ENCODE peak calls at places on chromosomes 11 and 22, in four cellular contexts. E is SK-N-SH, N is mammary epithelial cell, P is H9. B is an unnamed sample. For H4K20me1, the result is how much of the 10 kb centered on the place peaks cover.

GRCh38 chr11:71330996-71331395 is 78.6 kb upstream of the SHANK2 start:
- DNase-seq in E (no peak), N (no peak), P (no peak), B (no peak)

GRCh38 chr11:120211522-120212258 is 858 bp downstream of the OAF start:
- DNase-seq in P (no peak), N (no peak), E (no peak), B (peak)

GRCh38 chr11:64659417-64660144 is 63.4 kb downstream of the NRXN2 start:
- DNase-seq in P (no peak), E (no peak), N (peak), B (peak)

GRCh38 chr11:111591187-111591960 is 10.9 kb upstream of the SIK2 start:
- DNase-seq in E (no peak), P (no peak), N (no peak), B (no peak)

GRCh38 chr11:126528075-126528474 is 172.6 kb downstream of the ST3GAL4 start:
- DNase-seq in N (no peak), P (no peak), E (no peak), B (no peak)

GRCh38 chr22:33073989-33074391 is 15.8 kb upstream of the SYN3 start:
- DNase-seq in P (no peak), E (no peak), N (peak), B (peak)

GRCh38 chr11:2777871-2778629 is 78.3 kb upstream of the KCNQ1OT1 start:
- DNase-seq in N (no peak), E (peak), P (peak), B (no peak)

GRCh38 chr11:16946477-16947282 is 67.5 kb downstream of the PLEKHA7 start:
- DNase-seq in E (no peak), N (no peak), P (no peak), B (no peak)

GRCh38 chr22:22943521-22944267 is 56.1 kb downstream of the IGLL5 start:
- DNase-seq in P (peak), E (peak), N (no peak), B (no peak)

GRCh38 chr22:40533712-40534378 is 102.7 kb downstream of the MRTFA start:
- DNase-seq in N (peak), P (no peak), E (no peak), B (peak)

GRCh38 chr11:62444271-62444833 is 25.5 kb downstream of the SCGB1A1 start:
- DNase-seq in N (no peak), E (peak), P (peak), B (no peak)

GRCh38 chr11:65316979-65317786 is 2.5 kb downstream of the CDC42EP2 start:
- DNase-seq in E (no peak), P (peak), N (peak), B (peak)

GRCh38 chr11:47216141-47216798 is 1.5 kb downstream of the DDB2 start:
- DNase-seq in E (peak), N (peak), P (no peak), B (peak)

GRCh38 chr22:38236786-38237185 is 35.0 kb downstream of the MAFF start:
- DNase-seq in E (no peak), N (no peak), P (no peak), B (peak)

GRCh38 chr11:64694821-64695365 is 28.1 kb downstream of the NRXN2 start:
- DNase-seq in N (no peak), E (peak), P (peak), B (no peak)

GRCh38 chr11:117421041-117421440 is 93.4 kb downstream of the CEP164 start:
- DNase-seq in N (no peak), E (no peak), P (no peak), B (no peak)

GRCh38 chr11:107928767-107929507 is 689 bp downstream of the RAB39A start:
- DNase-seq in E (peak), N (no peak), P (peak), B (no peak)

GRCh38 chr11:69515271-69516245 is 34.1 kb downstream of the LINC01488 start:
- DNase-seq in N (no peak), E (no peak), P (no peak), B (no peak)

GRCh38 chr22:39490135-39490798 is 11.8 kb upstream of the MIEF1 start:
- DNase-seq in E (peak), P (peak), N (peak), B (peak)

GRCh38 chr11:47950396-47950795 is 30.0 kb upstream of the PTPRJ start:
- DNase-seq in N (no peak), E (no peak), P (no peak), B (no peak)

GRCh38 chr11:102269927-102270326 is 47.4 kb upstream of the BIRC3 start:
- DNase-seq in N (peak), E (no peak), P (no peak), B (peak)

GRCh38 chr11:15213471-15214231 is 98.9 kb downstream of the INSC start:
- DNase-seq in N (no peak), P (no peak), E (no peak), B (no peak)

GRCh38 chr11:78469905-78470304 is 52.3 kb upstream of the GAB2 start:
- DNase-seq in E (no peak), P (no peak), N (no peak), B (no peak)

GRCh38 chr11:64245797-64246623 is 733 bp downstream of the PPP1R14B start:
- DNase-seq in P (no peak), N (peak), E (peak), B (peak)

GRCh38 chr11:70900540-70900939 is 351.8 kb downstream of the SHANK2 start:
- DNase-seq in E (no peak), P (no peak), N (no peak), B (no peak)

GRCh38 chr11:19646308-19646707 is 66.3 kb upstream of the NAV2 start:
- DNase-seq in E (no peak), P (no peak), N (no peak), B (no peak)

GRCh38 chr11:69645801-69646492 is 5.0 kb downstream of the CCND1 start:
- DNase-seq in E (no peak), N (no peak), P (peak), B (no peak)

GRCh38 chr22:38861170-38861874 is 10.7 kb downstream of the CBX6 start:
- DNase-seq in P (peak), N (no peak), E (no peak), B (no peak)

GRCh38 chr22:46063861-46064235 is 86.5 kb upstream of the PPARA start:
- DNase-seq in E (no peak), N (peak), P (no peak), B (peak)

GRCh38 chr22:40436460-40437431 is 66.4 kb downstream of the SGSM3 start:
- DNase-seq in P (no peak), E (peak), N (peak), B (peak)

GRCh38 chr11:129728571-129728970 is 87.1 kb upstream of the TMEM45B start:
- DNase-seq in E (no peak), N (no peak), P (no peak), B (peak)

GRCh38 chr11:35289821-35290220 is 129.5 kb downstream of the SLC1A2 start:
- DNase-seq in E (no peak), P (no peak), N (no peak), B (peak)

GRCh38 chr11:65468874-65469333 is 29.9 kb upstream of the MALAT1 start:
- DNase-seq in E (peak), P (peak), N (peak), B (peak)

GRCh38 chr11:122661182-122661945 is 5.8 kb downstream of the UBASH3B start:
- DNase-seq in E (no peak), P (no peak), N (peak), B (peak)

GRCh38 chr22:50469377-50470305 is 5.2 kb downstream of the SBF1 start:
- DNase-seq in N (peak), P (peak), E (no peak), B (peak)

GRCh38 chr11:115500547-115501503 is 3.4 kb downstream of the CADM1 start:
- DNase-seq in N (peak), E (peak), P (no peak), B (no peak)

GRCh38 chr11:88480217-88480616 is 142.7 kb upstream of the CTSC start:
- DNase-seq in N (peak), E (no peak), P (no peak), B (peak)

GRCh38 chr11:68357568-68357967 is 45.2 kb downstream of the LRP5 start:
- DNase-seq in E (no peak), N (no peak), P (no peak), B (no peak)
- H4K20me1 ChIP-seq in E (under half), N (under half), P (under half), B (under half)

DNA sequence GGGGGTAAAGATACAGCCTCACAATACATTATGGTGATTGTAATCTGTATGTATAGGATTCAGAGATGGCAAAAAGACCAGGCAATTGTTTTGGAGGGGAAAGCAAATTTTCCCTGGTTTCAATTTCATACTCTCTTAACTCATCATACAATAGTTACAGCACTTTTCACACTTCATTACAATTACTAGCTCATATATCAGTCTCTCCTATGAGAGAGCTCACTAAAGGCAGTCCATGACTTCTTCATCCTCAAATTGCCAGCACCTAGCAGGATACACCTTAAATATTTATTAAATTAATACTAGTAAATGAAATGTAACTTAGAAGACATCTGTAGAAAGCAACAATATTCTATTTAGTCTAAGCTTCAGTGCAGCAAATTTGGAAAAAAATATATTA is 28.0 kb downstream of the PICALM start:
- DNase-seq in P (no peak), N (no peak), E (no peak), B (no peak)
- H4K20me1 ChIP-seq in P (under half), N (under half), E (half or more), B (under half)

GRCh38 chr11:112999518-112999917 is 38.3 kb downstream of the NCAM1 start:
- DNase-seq in N (peak), E (peak), P (no peak), B (no peak)

GRCh38 chr11:112995423-112996084 is 34.3 kb downstream of the NCAM1 start:
- DNase-seq in E (no peak), P (no peak), N (no peak), B (no peak)

GRCh38 chr11:113001709-113002108 is 40.5 kb downstream of the NCAM1 start:
- DNase-seq in P (no peak), E (no peak), N (no peak), B (no peak)

GRCh38 chr11:112996924-112997323 is 35.7 kb downstream of the NCAM1 start:
- DNase-seq in E (no peak), P (no peak), N (no peak), B (no peak)

GRCh38 chr11:112997829-112998228 is 36.6 kb downstream of the NCAM1 start:
- DNase-seq in P (peak), N (no peak), E (no peak), B (no peak)
- H4K20me1 ChIP-seq in P (under half), N (under half), E (under half), B (under half)

DNA sequence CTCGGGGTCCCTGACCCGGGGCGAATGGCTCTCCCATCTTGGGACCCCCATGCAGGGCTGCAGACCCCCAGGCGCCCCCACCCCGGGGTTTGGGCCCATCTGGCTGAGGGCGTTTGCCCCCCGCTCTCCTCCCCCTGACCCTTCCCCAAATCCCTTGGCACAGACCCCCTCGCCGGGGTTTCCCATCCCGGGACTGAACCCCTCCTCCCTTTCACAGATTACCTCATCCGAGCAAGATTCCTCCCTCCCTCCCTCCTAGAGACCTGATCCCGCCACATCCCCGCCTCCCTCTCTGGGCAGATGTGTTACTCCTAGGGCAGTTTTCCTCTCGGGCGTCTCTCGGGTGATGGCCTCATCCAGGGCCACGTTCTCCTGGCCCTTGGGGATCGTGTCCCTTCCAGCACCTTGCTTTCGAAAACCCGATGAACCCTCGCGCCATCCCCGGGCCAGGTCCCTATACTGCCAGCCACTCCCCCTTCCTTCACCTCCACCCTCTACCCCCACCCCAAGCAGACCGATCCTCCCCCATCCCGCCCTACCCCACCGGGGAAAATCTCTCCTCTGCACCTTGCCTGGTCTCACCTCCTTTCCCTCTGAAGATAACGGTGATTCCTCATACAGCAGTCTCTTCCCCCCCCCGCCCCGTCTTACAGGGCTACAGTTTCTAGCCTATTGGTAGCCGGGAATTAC is 899 bp downstream of the KMT2A start:
- DNase-seq in N (peak), P (peak), E (peak), B (peak)
- H4K20me1 ChIP-seq in N (under half), P (under half), E (under half), B (under half)

DNA sequence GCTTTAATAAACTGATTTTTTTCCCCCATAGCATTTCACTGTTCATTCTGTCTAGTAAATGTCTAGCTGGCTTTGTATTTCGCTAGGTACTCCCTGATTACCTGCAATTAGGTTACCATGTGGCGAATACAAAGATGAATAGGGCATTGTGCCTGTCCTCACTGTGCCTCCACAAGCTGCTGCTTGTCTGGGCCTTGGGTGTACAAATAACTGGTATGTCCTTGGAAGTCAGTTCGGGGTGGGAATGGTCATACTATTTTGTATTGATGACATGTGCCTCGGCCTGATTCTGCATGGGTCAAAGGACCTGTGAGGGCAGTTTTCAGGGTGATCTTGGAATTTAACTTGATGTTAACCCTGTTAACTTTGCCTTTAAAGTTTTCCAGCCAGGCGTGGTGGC is 11.4 kb downstream of the RBM4 start:
- DNase-seq in N (no peak), P (no peak), E (no peak), B (no peak)
- H4K20me1 ChIP-seq in N (under half), P (under half), E (half or more), B (half or more)

GRCh38 chr22:28800308-28801041 is at the start of gene XBP1:
- DNase-seq in N (peak), P (peak), E (peak), B (peak)

GRCh38 chr22:28798810-28799124 is 1.6 kb downstream of the XBP1 start:
- DNase-seq in N (no peak), P (no peak), E (no peak), B (no peak)

GRCh38 chr22:28801845-28802594 is 1.7 kb upstream of the XBP1 start:
- DNase-seq in P (no peak), N (no peak), E (no peak), B (no peak)

GRCh38 chr22:28799834-28800307 is 498 bp downstream of the XBP1 start:
- DNase-seq in N (peak), P (peak), E (peak), B (peak)

DNA sequence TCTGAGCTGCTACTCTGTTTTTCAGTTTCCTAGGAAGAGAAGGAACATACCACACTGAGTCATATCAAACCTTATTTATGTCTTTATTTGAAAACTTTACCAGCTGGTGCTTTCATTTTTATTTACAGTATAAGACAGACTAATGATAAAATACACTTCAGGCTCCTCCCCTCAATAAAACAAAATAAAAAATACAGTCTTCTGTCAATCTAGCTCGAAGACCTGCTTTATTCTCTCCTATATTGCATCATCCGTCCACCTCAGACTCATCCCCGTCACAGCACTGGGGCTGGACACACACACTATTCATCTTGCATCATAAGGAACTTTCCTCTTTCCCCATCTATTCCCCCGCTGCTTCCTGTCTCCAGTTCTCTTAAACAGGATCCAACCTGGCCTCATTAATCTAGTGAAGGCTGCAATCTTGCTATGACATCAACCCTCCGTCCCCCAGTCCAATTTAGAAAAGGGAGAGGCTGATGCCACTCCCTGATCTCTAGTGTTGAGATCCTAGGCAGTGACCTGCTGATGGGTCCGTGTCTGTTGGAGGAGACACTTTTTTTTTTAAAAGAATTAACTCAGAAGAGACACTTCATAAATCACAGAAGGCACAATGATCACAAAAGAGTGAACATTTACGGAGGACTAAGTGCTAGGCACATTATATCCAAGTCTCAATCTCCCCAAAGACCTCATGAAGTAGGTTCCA is 1.1 kb downstream of the XBP1 start:
- DNase-seq in E (peak), P (no peak), N (peak), B (peak)
- H4K20me1 ChIP-seq in E (under half), P (under half), N (under half), B (under half)

GRCh38 chr11:10528121-10528520 is 12.9 kb downstream of the RNF141 start:
- DNase-seq in P (no peak), N (no peak), E (no peak), B (no peak)
- H4K20me1 ChIP-seq in P (under half), N (under half), E (under half), B (under half)

GRCh38 chr11:73386026-73386425 is 9.8 kb downstream of the RELT start:
- DNase-seq in E (no peak), P (no peak), N (no peak), B (no peak)
- H4K20me1 ChIP-seq in E (under half), P (under half), N (under half), B (half or more)

DNA sequence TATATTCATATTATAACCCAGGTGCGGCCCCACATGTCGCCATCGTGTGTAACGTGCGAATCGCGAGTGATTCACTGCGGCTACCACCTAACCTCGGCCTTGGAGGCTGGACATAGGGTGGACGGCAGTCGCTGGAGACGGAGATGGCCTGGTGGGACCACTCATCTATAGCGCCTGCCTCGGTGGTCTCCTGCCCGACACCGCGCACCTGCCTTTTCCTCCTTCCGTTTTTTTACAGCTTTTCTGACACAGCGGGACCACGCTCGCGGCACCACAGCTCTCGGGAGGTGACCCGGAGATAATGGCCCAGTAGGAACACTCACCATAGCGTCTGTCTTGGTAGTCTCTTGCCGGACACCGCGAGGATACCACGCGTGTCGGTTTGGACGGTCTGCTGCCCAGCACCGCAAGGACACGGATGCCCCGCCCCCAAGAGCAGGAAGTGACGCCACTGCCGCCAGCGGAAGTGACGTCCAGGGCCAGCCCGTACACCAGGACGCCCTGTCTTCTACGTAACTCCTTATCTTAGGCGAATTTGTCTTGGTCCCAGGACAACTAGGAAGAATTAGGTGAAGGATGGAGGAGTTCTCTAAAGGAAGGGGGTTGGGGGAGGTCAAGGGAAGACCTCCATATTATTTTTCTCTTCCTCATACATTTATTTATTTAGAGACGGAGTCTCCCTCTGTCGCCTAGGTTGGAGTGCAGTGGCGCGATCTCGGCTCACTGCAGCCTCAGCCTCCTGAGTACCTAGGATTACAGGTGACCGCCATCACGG is 6.4 kb downstream of the SNU13 start:
- DNase-seq in E (peak), N (peak), P (peak), B (peak)
- H4K20me1 ChIP-seq in E (under half), N (under half), P (under half), B (under half)

GRCh38 chr22:17764036-17764435 is 10.2 kb downstream of the BID start:
- DNase-seq in N (no peak), E (no peak), P (no peak), B (no peak)
- H4K20me1 ChIP-seq in N (under half), E (under half), P (under half), B (under half)